ENCODE peak calls at places on chromosome 3, in four cellular contexts. X is GM12878, L is HL-60, Z is K562. I is an unnamed sample.

GRCh38 chr3:170418422-170419300 is at the start of gene CLDN11:
- DNase-seq in L (no peak), Z (peak; percentile 36), X (no peak), I (peak; percentile 38)

GRCh38 chr3:65200312-65200711 is 512.5 kb upstream of the ADAMTS9 start:
- DNase-seq in Z (no peak), X (no peak), L (no peak), I (no peak)

GRCh38 chr3:152258448-152259302 is 10.1 kb upstream of the MBNL1 start:
- DNase-seq in Z (no peak), L (peak; percentile 94), X (no peak), I (no peak)

GRCh38 chr3:177498037-177498857 is 301.0 kb upstream of the TBL1XR1 start:
- DNase-seq in L (no peak), Z (no peak), X (no peak), I (no peak)

GRCh38 chr3:71398157-71398836 is 185.2 kb downstream of the FOXP1 start:
- DNase-seq in L (no peak), Z (no peak), X (no peak), I (no peak)

GRCh38 chr3:118987466-118987865 is 47.2 kb downstream of the IGSF11 start:
- DNase-seq in L (no peak), Z (no peak), X (no peak), I (no peak)

GRCh38 chr3:126649556-126650092 is 5.3 kb downstream of the TXNRD3 start:
- DNase-seq in Z (no peak), X (no peak), L (no peak), I (no peak)

GRCh38 chr3:119297169-119297568 is 3.0 kb downstream of the ARHGAP31 start:
- DNase-seq in L (no peak), X (no peak), Z (no peak), I (no peak)

GRCh38 chr3:105824129-105824528 is 44.7 kb downstream of the CBLB start:
- DNase-seq in X (no peak), Z (no peak), L (no peak), I (no peak)

GRCh38 chr3:141392416-141392815 is 24.1 kb downstream of the ZBTB38 start:
- DNase-seq in X (no peak), L (no peak), Z (no peak), I (no peak)

GRCh38 chr3:170740726-170741591 is 129.0 kb downstream of the RPL22L1 start:
- DNase-seq in X (no peak), Z (no peak), L (no peak), I (no peak)

GRCh38 chr3:134371542-134372324 is 2.5 kb downstream of the AMOTL2 start:
- DNase-seq in X (no peak), L (no peak), Z (no peak), I (no peak)

GRCh38 chr3:184148065-184148464 is 7.1 kb upstream of the DVL3 start:
- DNase-seq in Z (no peak), L (no peak), X (no peak), I (no peak)

GRCh38 chr3:156781310-156782230 is 44.6 kb upstream of the LEKR1 start:
- DNase-seq in X (no peak), Z (peak; percentile 72), L (no peak), I (no peak)

GRCh38 chr3:59408047-59408624 is 358.3 kb upstream of the CFAP20DC start:
- DNase-seq in L (no peak), Z (no peak), X (no peak), I (no peak)

GRCh38 chr3:17136251-17136721 is 251.5 kb downstream of the PLCL2 start:
- DNase-seq in X (no peak), Z (no peak), L (no peak), I (no peak)

GRCh38 chr3:181006541-181006940 is 17.0 kb upstream of the DNAJC19 start:
- DNase-seq in X (no peak), L (no peak), Z (no peak), I (no peak)

GRCh38 chr3:49539659-49540560 is 14.4 kb upstream of the BSN start:
- DNase-seq in Z (peak; percentile 92), X (peak; percentile 45), L (peak; percentile 86), I (peak; percentile 84)

GRCh38 chr3:119019767-119020518 is 14.7 kb downstream of the IGSF11 start:
- DNase-seq in X (no peak), L (no peak), Z (no peak), I (no peak)

GRCh38 chr3:37579181-37579580 is 282.5 kb upstream of the CTDSPL start:
- DNase-seq in X (no peak), Z (no peak), L (no peak), I (no peak)

GRCh38 chr3:31879365-31879764 is 101.7 kb downstream of the OSBPL10 start:
- DNase-seq in X (no peak), Z (no peak), L (no peak), I (no peak)

GRCh38 chr3:128458746-128459450 is 7.8 kb downstream of the DNAJB8 start:
- DNase-seq in X (no peak), Z (no peak), L (no peak), I (no peak)

GRCh38 chr3:195150194-195151118 is 120.5 kb downstream of the XXYLT1 start:
- DNase-seq in Z (peak; percentile 74), X (no peak), L (peak; percentile 26), I (no peak)

GRCh38 chr3:58150800-58151199 is 60.0 kb downstream of the DNASE1L3 start:
- DNase-seq in Z (no peak), L (no peak), X (no peak), I (no peak)

GRCh38 chr3:186786810-186787375 is 3.5 kb downstream of the EIF4A2 start:
- DNase-seq in L (no peak), X (no peak), Z (no peak), I (no peak)
- TF ChIP-seq POLR2AphosphoS5 in L (no peak), X (peak; percentile 68), Z (no peak), I (peak; percentile 65)

DNA sequence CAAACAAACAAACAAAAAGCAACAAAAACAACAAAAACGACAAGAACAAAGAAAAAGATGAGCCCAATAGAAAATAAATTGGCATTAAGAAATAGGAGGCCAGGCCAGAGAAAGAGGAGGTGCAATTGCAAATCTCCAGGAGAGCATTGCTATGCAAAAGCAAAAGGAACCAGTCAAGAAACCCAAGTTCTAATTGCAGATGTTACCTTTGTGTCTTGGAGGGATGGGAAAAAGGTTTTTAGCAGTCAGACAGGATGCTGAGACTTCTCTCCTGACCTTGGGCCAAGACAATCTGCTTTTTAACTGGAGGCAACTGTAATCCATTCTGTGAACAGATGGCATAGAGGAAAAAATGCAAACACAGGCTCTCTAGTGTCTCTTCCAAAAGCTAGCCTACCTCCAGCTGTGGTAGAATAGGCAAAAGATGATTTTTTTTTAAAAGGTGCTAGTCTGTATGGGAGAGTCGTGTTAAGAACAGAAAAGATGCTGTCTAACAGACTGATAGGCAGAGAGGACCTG is 56.4 kb downstream of the LSAMP start:
- DNase-seq in L (no peak), Z (no peak), X (no peak), I (no peak)
- TF ChIP-seq SPI1 in L (no peak), Z (no peak), X (no peak), I (no peak)

GRCh38 chr3:111695584-111696213 is 100.6 kb upstream of the ZBED2 start:
- DNase-seq in L (no peak), X (no peak), Z (no peak), I (no peak)
- TF ChIP-seq POLR2AphosphoS5 in L (no peak), X (no peak), Z (no peak), I (no peak)

GRCh38 chr3:44885618-44886017 is 11.2 kb downstream of the TGM4 start:
- DNase-seq in L (no peak), X (no peak), Z (no peak), I (no peak)
- TF ChIP-seq SPI1 in L (no peak), X (no peak), Z (no peak), I (no peak)

GRCh38 chr3:43885908-43886618 is 195.3 kb downstream of the ABHD5 start:
- DNase-seq in X (no peak), Z (no peak), L (no peak), I (no peak)
- TF ChIP-seq POLR2AphosphoS5 in X (no peak), Z (no peak), L (no peak), I (no peak)

I was measured in GM12891.